ENCODE peak calls at places on chromosomes 13 and 19, in five cellular contexts. G is esophagus muscularis mucosa, Z is right lobe of liver, L is suprapubic skin, Q is breast epithelium. A is an unnamed sample.

GRCh38 chr13:90107658-90108057 is 1239.8 kb upstream of the MIR17HG start:
- DNase-seq in G (no peak), Z (no peak), L (no peak), Q (no peak), A (no peak)

GRCh38 chr13:106393776-106394175 is 141.7 kb downstream of the EFNB2 start:
- DNase-seq in G (no peak), Z (no peak), L (no peak), Q (no peak), A (no peak)

GRCh38 chr13:45951724-45952123 is 100.2 kb upstream of the SIAH3 start:
- DNase-seq in G (no peak), Z (no peak), L (no peak), Q (no peak), A (no peak)

GRCh38 chr13:94390881-94391280 is 88.6 kb downstream of the DCT start:
- DNase-seq in G (no peak), Z (no peak), L (no peak), Q (no peak), A (no peak)

GRCh38 chr13:102729560-102730275 is 34.9 kb upstream of the METTL21C start:
- DNase-seq in G (no peak), Z (no peak), L (no peak), Q (no peak), A (no peak)

GRCh38 chr13:51856027-51856736 is 5.6 kb upstream of the CCDC70 start:
- DNase-seq in G (no peak), Z (no peak), L (no peak), Q (no peak), A (no peak)

GRCh38 chr19:41499899-41500298 is 56.9 kb downstream of the ERICH4 start:
- DNase-seq in G (no peak), Z (no peak), L (no peak), Q (no peak), A (no peak)

GRCh38 chr19:33280351-33280921 is 21.9 kb downstream of the CEBPA start:
- DNase-seq in G (no peak), Z (no peak), L (no peak), Q (no peak), A (no peak)

DNA sequence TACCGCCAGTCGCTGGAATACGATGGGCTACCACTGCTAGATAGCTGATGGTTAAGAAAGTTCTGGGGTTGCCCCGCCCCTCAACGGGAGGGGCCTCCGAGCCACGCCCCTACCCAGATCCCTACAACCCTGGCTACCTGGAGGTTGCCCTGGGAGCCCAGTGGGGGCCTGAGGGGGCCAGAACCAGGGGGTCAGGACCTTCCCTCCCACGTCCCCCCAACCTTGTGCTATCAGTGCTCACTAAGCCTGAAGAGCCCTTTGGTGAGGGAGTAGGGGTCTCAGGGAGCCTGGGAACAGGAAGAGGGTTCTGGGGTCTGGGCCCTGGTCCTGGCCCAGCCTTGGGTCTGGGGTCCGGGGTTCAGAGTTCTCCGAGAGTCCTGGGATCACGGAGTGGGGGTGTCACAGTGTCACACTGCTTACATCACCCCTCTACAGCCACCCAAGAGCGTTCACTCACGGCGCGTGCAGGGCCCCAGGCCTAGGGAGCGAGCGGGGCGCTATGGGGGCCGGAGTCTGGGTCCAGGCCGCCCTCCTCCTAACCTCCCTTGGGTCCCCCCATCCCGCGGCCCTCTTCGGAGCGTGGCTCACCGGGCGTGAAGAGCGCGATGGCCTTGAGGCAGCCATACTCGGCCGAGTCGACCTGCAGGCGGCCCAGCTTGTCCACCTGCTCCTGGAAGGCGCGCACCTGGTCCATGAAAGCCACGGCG is 9.0 kb downstream of the OCEL1 start:
- DNase-seq in G (no peak), Z (peak; percentile 71), L (no peak), Q (peak; percentile 45), A (peak; percentile 70)
- TF ChIP-seq POLR2A in G (no peak), Z (no peak), L (no peak), Q (no peak), A (peak; percentile 6)

GRCh38 chr19:48329167-48329891 is 4.0 kb downstream of the EMP3 start:
- DNase-seq in G (no peak), Z (no peak), L (no peak), Q (no peak), A (no peak)
- H3K4me1 ChIP-seq in G (peaks cover 60% of the 10 kb centered on the region), Z (no peaks in the 10 kb centered on the region), L (peaks cover 86% of the 10 kb centered on the region), Q (peaks cover 3% of the 10 kb centered on the region), A (peaks cover 5% of the 10 kb centered on the region)

GRCh38 chr19:8367327-8368001 is 3.5 kb downstream of the ANGPTL4 start:
- DNase-seq in G (no peak), Z (peak; percentile 87), L (peak; percentile 90), Q (peak; percentile 96), A (peak; percentile 85)
- H3K27ac ChIP-seq in G (peak overlapping the region; percentile 60), Z (peak overlapping the region; percentile 90), L (peak overlapping the region; percentile 6), Q (peak overlapping the region; percentile 93), A (peak overlapping the region; percentile 72)

DNA sequence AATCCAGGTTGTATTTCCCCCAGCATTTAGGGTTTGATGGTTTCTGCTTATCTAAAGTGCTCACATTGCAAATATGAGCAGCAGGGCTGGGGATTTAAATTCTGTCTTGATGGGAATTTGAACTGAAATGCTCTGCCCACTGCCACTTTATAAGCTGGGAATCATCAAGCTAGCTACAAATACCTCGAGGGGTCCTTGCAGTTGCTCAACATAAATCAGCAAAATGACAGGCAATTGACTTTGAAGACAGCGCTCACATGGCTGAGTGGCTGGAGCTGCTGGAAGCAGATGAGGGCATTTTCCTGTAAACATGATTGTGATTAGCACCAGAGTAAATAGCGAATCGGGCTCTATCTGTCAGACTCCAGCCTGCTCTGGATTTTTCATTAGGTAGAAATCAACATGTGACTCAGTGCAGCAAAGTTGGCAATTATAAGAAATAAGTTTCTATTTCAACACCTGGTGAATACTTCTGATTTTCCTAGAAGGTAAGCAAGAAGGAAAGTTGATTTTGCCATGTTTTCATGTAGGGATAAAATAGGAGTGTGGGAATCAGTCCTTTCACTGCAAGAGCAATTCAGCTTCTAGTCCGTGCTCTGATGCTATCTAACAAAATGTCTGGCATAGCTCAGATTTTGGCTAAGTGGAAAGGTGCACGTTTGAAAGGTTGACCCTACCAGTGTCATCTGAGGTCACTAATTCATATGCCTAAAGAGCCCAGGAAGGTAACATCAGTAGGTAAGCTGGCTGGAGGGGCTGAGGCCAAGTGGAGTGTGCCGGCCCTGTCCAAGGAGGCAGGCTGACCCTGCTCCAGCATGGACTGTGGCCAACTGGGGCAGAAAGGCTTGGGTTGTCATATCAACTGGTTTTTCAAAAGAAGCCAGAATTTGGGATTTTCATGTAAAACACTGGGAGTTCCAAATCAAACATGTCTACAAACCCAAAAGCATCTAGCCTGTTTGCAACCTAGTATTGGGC is 39.1 kb upstream of the MEDAG start:
- DNase-seq in G (no peak), Z (no peak), L (no peak), Q (no peak), A (no peak)
- TF ChIP-seq POLR2A in G (no peak), Z (no peak), L (no peak), Q (no peak), A (no peak)

DNA sequence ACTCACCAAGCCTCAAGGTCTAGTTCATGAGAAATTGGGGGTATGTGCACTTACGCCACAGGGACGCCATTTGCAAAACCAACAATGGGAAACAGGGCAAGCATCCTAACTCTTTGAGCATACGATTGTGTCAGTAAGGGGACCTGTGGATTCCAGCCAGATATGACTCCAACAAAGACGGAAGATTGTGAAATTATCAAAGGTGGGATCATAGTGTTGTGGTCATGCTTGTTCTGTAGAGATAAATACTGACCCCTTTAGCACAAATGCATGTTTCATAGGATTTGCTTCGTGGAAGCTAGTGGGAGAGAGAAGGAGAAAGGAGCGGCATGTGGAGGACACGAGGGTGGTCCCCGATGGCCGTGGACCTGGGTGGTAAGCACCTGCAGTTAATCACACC is 37.8 kb downstream of the GATAD2A start:
- DNase-seq in G (no peak), Z (no peak), L (no peak), Q (no peak), A (no peak)
- H3K4me1 ChIP-seq in G (peaks cover 19% of the 10 kb centered on the region), Z (no peaks in the 10 kb centered on the region), L (peaks cover 35% of the 10 kb centered on the region), Q (no peaks in the 10 kb centered on the region), A (no peaks in the 10 kb centered on the region)

GRCh38 chr13:43054803-43055802 is 31.7 kb downstream of the DNAJC15 start:
- DNase-seq in G (no peak), Z (no peak), L (no peak), Q (no peak), A (peak; percentile 61)
- H3K27ac ChIP-seq in G (peak overlapping the region; percentile 76), Z (peak overlapping the region; percentile 92), L (peak overlapping the region; percentile 75), Q (peak overlapping the region; percentile 79), A (peak overlapping the region; percentile 96)